ENCODE peak calls at places on chromosomes 1 and 21, in six cellular contexts. Y is astrocyte, H is heart left ventricle, M is sigmoid colon, Q is body of pancreas, T is A549. F is an unnamed sample. For H3K4me1, the result is how much of the 10 kb centered on the place peaks cover.

GRCh38 chr1:45002650-45003645 is 8.2 kb downstream of the HECTD3 start:
- DNase-seq in Y (no peak), H (no peak), M (no peak), Q (no peak), T (no peak), F (no peak)

GRCh38 chr1:12604114-12604874 is 13.7 kb downstream of the DHRS3 start:
- DNase-seq in Y (peak), H (peak), M (no peak), Q (no peak), T (peak), F (peak)

GRCh38 chr1:117779364-117779763 is 150.1 kb downstream of the GDAP2 start:
- DNase-seq in Y (no peak), H (no peak), M (no peak), Q (no peak), T (no peak), F (no peak)

GRCh38 chr1:163870666-163871065 is 548.9 kb downstream of the NUF2 start:
- DNase-seq in Y (peak), H (no peak), M (no peak), Q (no peak), T (no peak), F (peak)

GRCh38 chr1:7552402-7552801 is 218.7 kb upstream of the VAMP3 start:
- DNase-seq in Y (peak), H (no peak), M (no peak), Q (no peak), T (no peak), F (no peak)

GRCh38 chr1:30888391-30888790 is 20.2 kb downstream of the SDC3 start:
- DNase-seq in Y (peak), H (peak), M (peak), Q (no peak), T (no peak), F (no peak)

GRCh38 chr1:220367833-220368232 is 95.6 kb upstream of the RAB3GAP2 start:
- DNase-seq in Y (peak), H (no peak), M (no peak), Q (no peak), T (no peak), F (no peak)

GRCh38 chr1:179228783-179229213 is 679 bp downstream of the ABL2 start:
- DNase-seq in Y (no peak), H (peak), M (peak), Q (peak), T (peak), F (peak)

GRCh38 chr21:37061926-37062591 is 10.8 kb downstream of the PIGP start:
- DNase-seq in Y (peak), H (no peak), M (no peak), Q (no peak), T (no peak), F (no peak)

GRCh38 chr1:225866061-225866844 is 15.9 kb downstream of the TMEM63A start:
- DNase-seq in Y (peak), H (no peak), M (no peak), Q (no peak), T (no peak), F (no peak)

GRCh38 chr1:111481387-111482221 is 7.8 kb downstream of the C1orf162 start:
- DNase-seq in Y (peak), H (peak), M (peak), Q (peak), T (peak), F (peak)

GRCh38 chr1:200015811-200016210 is 11.7 kb upstream of the NR5A2 start:
- DNase-seq in Y (no peak), H (no peak), M (no peak), Q (no peak), T (no peak), F (no peak)

GRCh38 chr1:154403300-154403943 is 1.7 kb upstream of the IL6R start:
- DNase-seq in Y (no peak), H (no peak), M (peak), Q (no peak), T (no peak), F (no peak)

GRCh38 chr1:34865573-34865972 is 6.0 kb upstream of the SMIM12 start:
- DNase-seq in Y (no peak), H (no peak), M (no peak), Q (no peak), T (no peak), F (no peak)

GRCh38 chr1:29679316-29679715 is 443.0 kb downstream of the PTPRU start:
- DNase-seq in Y (no peak), H (no peak), M (no peak), Q (no peak), T (no peak), F (no peak)

GRCh38 chr1:108653431-108654105 is 7.3 kb downstream of the HENMT1 start:
- DNase-seq in Y (no peak), H (no peak), M (no peak), Q (no peak), T (no peak), F (no peak)

DNA sequence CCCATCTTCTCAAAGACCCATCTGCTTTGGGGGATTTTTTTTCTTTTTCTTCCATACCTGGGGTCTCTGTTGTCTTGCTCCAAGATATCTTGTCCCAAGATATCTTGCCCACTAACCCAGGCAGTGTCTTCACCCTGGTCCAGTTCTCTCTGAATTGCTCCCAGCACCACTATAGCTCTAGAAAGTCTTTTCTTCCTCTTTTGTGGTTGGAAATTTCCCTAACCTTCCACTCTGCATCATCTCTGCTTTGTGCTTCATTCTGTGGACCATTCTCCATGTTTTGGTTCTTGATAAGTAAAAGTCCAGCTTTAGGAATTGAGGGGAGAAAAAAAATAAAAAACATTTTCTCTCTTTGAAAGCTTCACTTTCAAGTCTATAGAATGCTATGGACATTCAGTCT is 20.9 kb downstream of the STYXL2 start:
- DNase-seq in Y (no peak), H (no peak), M (no peak), Q (no peak), T (no peak), F (no peak)
- TF ChIP-seq CTCF in Y (no peak), H (no peak), M (no peak), Q (no peak), T (no peak), F (no peak)

GRCh38 chr1:26237230-26237966 is 3.4 kb downstream of the CEP85 start:
- DNase-seq in Y (peak), H (no peak), M (no peak), Q (no peak), T (peak), F (no peak)
- H3K4me1 ChIP-seq in Y (under half), H (under half), M (under half), Q (under half), T (half or more), F (under half)

DNA sequence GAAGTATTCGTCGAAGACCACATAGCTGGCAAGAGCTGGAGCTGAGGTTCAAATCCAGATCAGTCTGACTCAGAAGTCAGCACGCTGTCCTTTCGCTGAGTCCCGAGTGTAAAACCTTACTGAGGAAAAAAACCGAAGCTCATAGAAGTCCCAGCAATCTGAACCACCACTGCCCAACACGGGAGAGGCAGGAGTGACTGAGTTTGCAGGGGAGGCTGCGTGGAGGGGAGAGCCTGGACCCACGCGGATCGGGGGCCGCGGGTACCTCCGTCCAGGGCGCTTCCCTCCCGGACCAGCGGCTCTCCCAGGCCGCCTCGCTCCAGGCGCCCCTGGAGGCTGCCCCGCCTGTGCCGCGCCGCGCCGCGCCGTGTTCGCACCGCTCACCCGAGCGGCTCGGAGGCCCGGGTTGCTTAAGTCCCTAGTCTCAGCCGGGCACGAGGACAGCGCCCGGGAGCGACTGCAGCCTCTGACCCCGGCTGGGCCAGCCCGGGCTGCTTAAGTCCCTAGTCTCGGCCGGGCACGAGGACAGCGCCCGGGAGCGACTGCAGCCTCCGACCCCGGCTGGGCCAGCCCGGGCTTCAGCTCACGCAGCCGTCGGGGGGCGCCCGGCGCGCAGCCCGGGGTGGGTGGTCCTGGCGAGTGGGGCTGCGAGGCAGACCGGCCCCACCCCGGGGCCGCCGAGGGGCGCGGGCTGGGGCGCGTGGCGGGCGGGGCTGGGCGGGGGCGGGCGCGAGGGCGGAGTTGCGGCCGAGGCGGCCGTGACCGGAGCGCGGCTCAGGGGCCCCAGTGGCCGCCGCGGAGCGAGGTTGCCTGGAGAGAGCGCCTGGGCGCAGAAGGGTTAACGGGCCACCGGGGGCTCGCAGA is at the start of gene ADAMTSL4:
- DNase-seq in Y (peak), H (peak), M (peak), Q (no peak), T (peak), F (no peak)
- TF ChIP-seq CTCF in Y (no peak), H (peak), M (no peak), Q (no peak), T (no peak), F (peak)

DNA sequence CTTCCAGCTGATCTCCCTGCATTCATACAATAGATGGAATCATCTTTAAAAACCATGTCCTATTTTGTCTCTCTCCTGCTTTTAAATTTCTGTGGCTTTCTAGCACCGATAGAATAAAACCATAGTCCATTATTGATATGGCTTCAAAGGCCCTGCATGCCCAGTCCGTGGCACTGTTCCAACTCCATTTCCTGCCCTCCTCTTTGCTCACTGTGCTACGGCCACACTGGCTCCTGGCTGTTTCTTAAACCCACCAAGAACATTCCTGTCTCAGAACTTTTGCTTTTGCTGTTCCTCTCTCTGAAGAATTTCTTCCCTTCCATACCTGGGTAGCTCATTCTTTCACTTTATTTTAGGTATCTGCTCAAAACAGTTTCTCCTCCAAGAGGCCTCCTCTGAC is 7.2 kb downstream of the SLAMF1 start:
- DNase-seq in Y (no peak), H (no peak), M (no peak), Q (no peak), T (no peak), F (no peak)
- H3K4me1 ChIP-seq in Y (under half), H (under half), M (under half), Q (under half), T (under half), F (under half)

GRCh38 chr1:212917134-212917485 is 33.2 kb upstream of the VASH2 start:
- DNase-seq in Y (no peak), H (no peak), M (no peak), Q (no peak), T (no peak), F (no peak)

GRCh38 chr1:212914789-212915188 is 35.6 kb upstream of the VASH2 start:
- DNase-seq in Y (no peak), H (no peak), M (no peak), Q (no peak), T (no peak), F (no peak)

GRCh38 chr1:212916395-212917133 is 33.8 kb upstream of the VASH2 start:
- DNase-seq in Y (peak), H (peak), M (no peak), Q (no peak), T (no peak), F (peak)

GRCh38 chr1:212917858-212918257 is 32.5 kb upstream of the VASH2 start:
- DNase-seq in Y (no peak), H (no peak), M (no peak), Q (no peak), T (no peak), F (no peak)

GRCh38 chr1:212915245-212916091 is 34.9 kb upstream of the VASH2 start:
- DNase-seq in Y (peak), H (peak), M (peak), Q (no peak), T (peak), F (no peak)
- TF ChIP-seq CTCF in Y (peak), H (no peak), M (no peak), Q (peak), T (peak), F (peak)

DNA sequence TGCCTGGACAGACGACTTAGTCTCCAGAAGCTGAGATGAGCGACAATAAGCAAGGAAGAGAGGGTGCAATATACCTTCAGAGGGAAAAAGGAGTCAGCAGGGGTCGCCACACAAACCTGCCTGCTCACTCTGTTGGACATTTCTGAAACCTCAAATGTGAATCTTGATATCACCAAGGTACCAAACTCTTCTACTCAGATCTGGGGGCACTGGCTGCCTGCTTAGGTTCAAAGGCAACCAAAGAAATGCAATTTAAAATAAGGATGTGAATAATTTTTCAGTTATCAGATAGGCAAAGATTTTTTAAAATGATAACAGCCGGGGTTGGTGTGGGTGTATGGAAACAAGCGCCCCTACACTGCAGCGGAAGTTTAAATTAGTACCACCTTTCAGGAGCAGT is 164.2 kb downstream of the HIVEP3 start:
- DNase-seq in Y (no peak), H (no peak), M (no peak), Q (no peak), T (no peak), F (no peak)
- H3K4me1 ChIP-seq in Y (under half), H (under half), M (under half), Q (under half), T (under half), F (under half)

DNA sequence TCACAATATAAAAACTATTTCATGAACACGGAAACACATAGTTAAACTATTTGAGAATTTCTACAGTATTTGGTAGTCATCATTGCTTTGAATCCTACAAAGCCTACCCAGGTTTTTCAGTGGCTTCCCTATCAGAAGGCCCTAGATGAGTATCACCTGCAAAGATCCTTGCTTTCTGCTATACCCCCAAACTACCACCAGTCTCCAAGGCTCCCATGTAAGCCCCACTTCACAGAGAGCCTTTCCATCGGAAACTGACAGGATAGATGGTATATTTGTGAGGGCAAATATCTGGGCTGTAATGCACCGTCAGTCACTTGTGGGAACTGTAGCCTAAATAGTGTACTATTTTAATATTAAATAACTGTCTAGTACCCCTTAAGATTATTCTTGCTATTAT is 674.3 kb downstream of the BRINP3 start:
- DNase-seq in Y (no peak), H (no peak), M (no peak), Q (no peak), T (no peak), F (no peak)
- TF ChIP-seq CTCF in Y (no peak), H (no peak), M (no peak), Q (no peak), T (no peak), F (no peak)